ENCODE peak calls at places on chromosomes 5 and 9, in seven cellular contexts. B, J, P, V, S, L and M are unnamed samples.

GRCh38 chr5:10009802-10010201 is 239.9 kb downstream of the ATPSCKMT start:
- DNase-seq in B (no peak), J (no peak), P (no peak), V (no peak), S (no peak), L (no peak), M (no peak)

GRCh38 chr5:107450531-107450930 is 220.2 kb downstream of the EFNA5 start:
- DNase-seq in B (no peak), J (no peak), P (no peak), V (no peak), S (no peak), L (no peak), M (no peak)

GRCh38 chr9:1927546-1927945 is 87.6 kb upstream of the SMARCA2 start:
- DNase-seq in B (no peak), J (no peak), P (no peak), V (no peak), S (no peak), L (no peak), M (no peak)

GRCh38 chr5:35230043-35230611 is at the start of gene PRLR:
- DNase-seq in B (peak), J (peak), P (no peak), V (no peak), S (peak), L (peak), M (peak)

GRCh38 chr5:151270599-151270998 is 17.6 kb downstream of the GM2A start:
- DNase-seq in B (peak), J (no peak), P (no peak), V (peak), S (no peak), L (peak), M (peak)

GRCh38 chr9:26334709-26335108 is 557.9 kb downstream of the CAAP1 start:
- DNase-seq in B (no peak), J (no peak), P (no peak), V (no peak), S (no peak), L (no peak), M (no peak)

GRCh38 chr5:137264041-137264440 is 235.1 kb downstream of the SPOCK1 start:
- DNase-seq in B (no peak), J (no peak), P (no peak), V (no peak), S (no peak), L (no peak), M (no peak)

GRCh38 chr9:79975471-79976316 is 403.9 kb downstream of the TLE4 start:
- DNase-seq in B (no peak), J (no peak), P (peak), V (no peak), S (no peak), L (no peak), M (no peak)

GRCh38 chr9:5446451-5447236 is 3.7 kb upstream of the CD274 start:
- DNase-seq in B (peak), J (no peak), P (no peak), V (no peak), S (no peak), L (no peak), M (no peak)

GRCh38 chr5:160390787-160391696 is 8.8 kb downstream of the FAM200C start:
- DNase-seq in B (peak), J (no peak), P (no peak), V (no peak), S (no peak), L (peak), M (no peak)

GRCh38 chr5:37189355-37189754 is 59.8 kb downstream of the CPLANE1 start:
- DNase-seq in B (no peak), J (no peak), P (no peak), V (no peak), S (no peak), L (no peak), M (no peak)

GRCh38 chr9:91897201-91897600 is 52.8 kb downstream of the ROR2 start:
- DNase-seq in B (no peak), J (no peak), P (no peak), V (no peak), S (no peak), L (no peak), M (no peak)